ENCODE peak calls at places on chromosomes 3 and 15, in seven cellular contexts. One of them, this sample, is unnamed.

GRCh38 chr3:186757686-186758220 is 25.6 kb upstream of the EIF4A2 start:
- DNase-seq in CD4-positive, CD25-positive, alpha-beta regulatory T cell: no peak
- DNase-seq in GM23338: no peak
- DNase-seq in breast epithelium: no peak
- DNase-seq in aorta: no peak
- DNase-seq in NCI-H2171: no peak
- DNase-seq in esophagus squamous epithelium: no peak
- DNase-seq in this sample: no peak

GRCh38 chr3:49153349-49153912 is 12.7 kb downstream of the CCDC71 start:
- DNase-seq in CD4-positive, CD25-positive, alpha-beta regulatory T cell: no peak
- DNase-seq in GM23338: no peak
- DNase-seq in breast epithelium: no peak
- DNase-seq in aorta: no peak
- DNase-seq in NCI-H2171: no peak
- DNase-seq in esophagus squamous epithelium: no peak
- DNase-seq in this sample: no peak

GRCh38 chr3:113241292-113242033 is 30.1 kb downstream of the BOC start:
- DNase-seq in CD4-positive, CD25-positive, alpha-beta regulatory T cell: no peak
- DNase-seq in GM23338: peak; percentile 83
- DNase-seq in breast epithelium: no peak
- DNase-seq in aorta: no peak
- DNase-seq in NCI-H2171: no peak
- DNase-seq in esophagus squamous epithelium: no peak
- DNase-seq in this sample: no peak

GRCh38 chr3:149377408-149378111 is at the start of gene TM4SF1:
- DNase-seq in CD4-positive, CD25-positive, alpha-beta regulatory T cell: no peak
- DNase-seq in GM23338: peak; percentile 39
- DNase-seq in breast epithelium: peak; percentile 72
- DNase-seq in aorta: peak; percentile 85
- DNase-seq in NCI-H2171: no peak
- DNase-seq in esophagus squamous epithelium: no peak
- DNase-seq in this sample: no peak

GRCh38 chr3:115217678-115218451 is 70.8 kb upstream of the ZBTB20 start:
- DNase-seq in CD4-positive, CD25-positive, alpha-beta regulatory T cell: no peak
- DNase-seq in GM23338: peak; percentile 76
- DNase-seq in breast epithelium: no peak
- DNase-seq in aorta: no peak
- DNase-seq in NCI-H2171: peak; percentile 64
- DNase-seq in esophagus squamous epithelium: no peak
- DNase-seq in this sample: no peak

GRCh38 chr3:182404031-182404430 is 389.3 kb upstream of the ATP11B start:
- DNase-seq in CD4-positive, CD25-positive, alpha-beta regulatory T cell: no peak
- DNase-seq in GM23338: no peak
- DNase-seq in breast epithelium: no peak
- DNase-seq in aorta: no peak
- DNase-seq in NCI-H2171: no peak
- DNase-seq in esophagus squamous epithelium: no peak
- DNase-seq in this sample: no peak

GRCh38 chr15:80949756-80950155 is 39.9 kb downstream of the MESD start:
- DNase-seq in CD4-positive, CD25-positive, alpha-beta regulatory T cell: no peak
- DNase-seq in GM23338: no peak
- DNase-seq in breast epithelium: no peak
- DNase-seq in aorta: no peak
- DNase-seq in NCI-H2171: no peak
- DNase-seq in esophagus squamous epithelium: no peak
- DNase-seq in this sample: no peak

GRCh38 chr15:27449041-27449440 is 478.1 kb downstream of the GABRG3 start:
- DNase-seq in CD4-positive, CD25-positive, alpha-beta regulatory T cell: no peak
- DNase-seq in GM23338: peak; percentile 9
- DNase-seq in breast epithelium: no peak
- DNase-seq in aorta: no peak
- DNase-seq in NCI-H2171: no peak
- DNase-seq in esophagus squamous epithelium: no peak
- DNase-seq in this sample: no peak

GRCh38 chr3:52091566-52092290 is 35.4 kb upstream of the DUSP7 start:
- DNase-seq in CD4-positive, CD25-positive, alpha-beta regulatory T cell: no peak
- DNase-seq in GM23338: no peak
- DNase-seq in breast epithelium: no peak
- DNase-seq in aorta: peak; percentile 84
- DNase-seq in NCI-H2171: no peak
- DNase-seq in esophagus squamous epithelium: no peak
- DNase-seq in this sample: no peak

GRCh38 chr15:71276355-71276665 is 161.0 kb downstream of the THSD4 start:
- DNase-seq in CD4-positive, CD25-positive, alpha-beta regulatory T cell: no peak
- DNase-seq in GM23338: no peak
- DNase-seq in breast epithelium: no peak
- DNase-seq in aorta: no peak
- DNase-seq in NCI-H2171: no peak
- DNase-seq in esophagus squamous epithelium: no peak
- DNase-seq in this sample: no peak

GRCh38 chr3:150293401-150294001 is 114.6 kb upstream of the TSC22D2 start:
- DNase-seq in CD4-positive, CD25-positive, alpha-beta regulatory T cell: no peak
- DNase-seq in GM23338: no peak
- DNase-seq in breast epithelium: no peak
- DNase-seq in aorta: no peak
- DNase-seq in NCI-H2171: no peak
- DNase-seq in esophagus squamous epithelium: no peak
- DNase-seq in this sample: no peak

GRCh38 chr15:81274255-81274654 is 49.7 kb downstream of the STARD5 start:
- DNase-seq in CD4-positive, CD25-positive, alpha-beta regulatory T cell: no peak
- DNase-seq in GM23338: no peak
- DNase-seq in breast epithelium: no peak
- DNase-seq in aorta: no peak
- DNase-seq in NCI-H2171: no peak
- DNase-seq in esophagus squamous epithelium: no peak
- DNase-seq in this sample: no peak

GRCh38 chr3:124995460-124995994 is 60.3 kb downstream of the HEG1 start:
- DNase-seq in CD4-positive, CD25-positive, alpha-beta regulatory T cell: peak; percentile 13
- DNase-seq in GM23338: peak; percentile 86
- DNase-seq in breast epithelium: no peak
- DNase-seq in aorta: no peak
- DNase-seq in NCI-H2171: no peak
- DNase-seq in esophagus squamous epithelium: no peak
- DNase-seq in this sample: no peak

GRCh38 chr15:35697549-35698299 is 151.8 kb upstream of the DPH6 start:
- DNase-seq in CD4-positive, CD25-positive, alpha-beta regulatory T cell: no peak
- DNase-seq in GM23338: peak; percentile 45
- DNase-seq in breast epithelium: no peak
- DNase-seq in aorta: no peak
- DNase-seq in NCI-H2171: no peak
- DNase-seq in esophagus squamous epithelium: no peak
- DNase-seq in this sample: no peak

GRCh38 chr3:161884830-161885229 is 388.2 kb downstream of the OTOL1 start:
- DNase-seq in CD4-positive, CD25-positive, alpha-beta regulatory T cell: no peak
- DNase-seq in GM23338: no peak
- DNase-seq in breast epithelium: no peak
- DNase-seq in aorta: no peak
- DNase-seq in NCI-H2171: no peak
- DNase-seq in esophagus squamous epithelium: no peak
- DNase-seq in this sample: no peak

GRCh38 chr15:55349282-55349681 is 30.3 kb downstream of the PIGB start:
- DNase-seq in CD4-positive, CD25-positive, alpha-beta regulatory T cell: no peak
- DNase-seq in GM23338: no peak
- DNase-seq in breast epithelium: no peak
- DNase-seq in aorta: no peak
- DNase-seq in NCI-H2171: no peak
- DNase-seq in esophagus squamous epithelium: no peak
- DNase-seq in this sample: no peak

GRCh38 chr3:35772364-35773009 is 133.2 kb downstream of the ARPP21 start:
- DNase-seq in CD4-positive, CD25-positive, alpha-beta regulatory T cell: no peak
- DNase-seq in GM23338: no peak
- DNase-seq in breast epithelium: no peak
- DNase-seq in aorta: no peak
- DNase-seq in NCI-H2171: peak; percentile 4
- DNase-seq in esophagus squamous epithelium: no peak
- DNase-seq in this sample: no peak

GRCh38 chr3:64900916-64901903 is 213.4 kb upstream of the ADAMTS9 start:
- DNase-seq in CD4-positive, CD25-positive, alpha-beta regulatory T cell: no peak
- DNase-seq in GM23338: peak; percentile 12
- DNase-seq in breast epithelium: no peak
- DNase-seq in aorta: no peak
- DNase-seq in NCI-H2171: no peak
- DNase-seq in esophagus squamous epithelium: no peak
- DNase-seq in this sample: no peak

GRCh38 chr3:29532473-29532872 is 251.6 kb downstream of the RBMS3 start:
- DNase-seq in CD4-positive, CD25-positive, alpha-beta regulatory T cell: no peak
- DNase-seq in GM23338: no peak
- DNase-seq in breast epithelium: no peak
- DNase-seq in aorta: no peak
- DNase-seq in NCI-H2171: no peak
- DNase-seq in esophagus squamous epithelium: no peak
- DNase-seq in this sample: no peak

GRCh38 chr3:185371683-185372082 is 8.7 kb downstream of the MAP3K13 start:
- DNase-seq in CD4-positive, CD25-positive, alpha-beta regulatory T cell: no peak
- DNase-seq in GM23338: no peak
- DNase-seq in breast epithelium: no peak
- DNase-seq in aorta: no peak
- DNase-seq in NCI-H2171: peak; percentile 44
- DNase-seq in esophagus squamous epithelium: no peak
- DNase-seq in this sample: no peak

GRCh38 chr3:134567605-134568004 is 81.7 kb downstream of the CEP63 start:
- DNase-seq in CD4-positive, CD25-positive, alpha-beta regulatory T cell: no peak
- DNase-seq in GM23338: no peak
- DNase-seq in breast epithelium: no peak
- DNase-seq in aorta: no peak
- DNase-seq in NCI-H2171: no peak
- DNase-seq in esophagus squamous epithelium: no peak
- DNase-seq in this sample: no peak

GRCh38 chr15:70035719-70036077 is 62.0 kb downstream of the TLE3 start:
- DNase-seq in CD4-positive, CD25-positive, alpha-beta regulatory T cell: no peak
- DNase-seq in GM23338: no peak
- DNase-seq in breast epithelium: peak; percentile 19
- DNase-seq in aorta: no peak
- DNase-seq in NCI-H2171: no peak
- DNase-seq in esophagus squamous epithelium: no peak
- DNase-seq in this sample: no peak

GRCh38 chr3:194869482-194870169 is 183.9 kb downstream of the FAM43A start:
- DNase-seq in CD4-positive, CD25-positive, alpha-beta regulatory T cell: no peak
- DNase-seq in GM23338: no peak
- DNase-seq in breast epithelium: no peak
- DNase-seq in aorta: peak; percentile 35
- DNase-seq in NCI-H2171: no peak
- DNase-seq in esophagus squamous epithelium: no peak
- DNase-seq in this sample: no peak

GRCh38 chr3:106518516-106518915 is 649.7 kb upstream of the CBLB start:
- DNase-seq in CD4-positive, CD25-positive, alpha-beta regulatory T cell: no peak
- DNase-seq in GM23338: no peak
- DNase-seq in breast epithelium: no peak
- DNase-seq in aorta: no peak
- DNase-seq in NCI-H2171: no peak
- DNase-seq in esophagus squamous epithelium: no peak
- DNase-seq in this sample: no peak

GRCh38 chr3:120160050-120160449 is 65.8 kb upstream of the GSK3B start:
- DNase-seq in CD4-positive, CD25-positive, alpha-beta regulatory T cell: no peak
- DNase-seq in GM23338: peak; percentile 30
- DNase-seq in breast epithelium: peak; percentile 67
- DNase-seq in aorta: no peak
- DNase-seq in NCI-H2171: no peak
- DNase-seq in esophagus squamous epithelium: peak; percentile 4
- DNase-seq in this sample: peak; percentile 86

GRCh38 chr15:67013696-67014095 is 51.7 kb upstream of the SMAD3 start:
- DNase-seq in CD4-positive, CD25-positive, alpha-beta regulatory T cell: no peak
- DNase-seq in GM23338: peak; percentile 87
- DNase-seq in breast epithelium: no peak
- DNase-seq in aorta: no peak
- DNase-seq in NCI-H2171: peak; percentile 72
- DNase-seq in esophagus squamous epithelium: no peak
- DNase-seq in this sample: peak; percentile 56

GRCh38 chr3:51931756-51932155 is 9.9 kb downstream of the RRP9 start:
- DNase-seq in CD4-positive, CD25-positive, alpha-beta regulatory T cell: no peak
- DNase-seq in GM23338: no peak
- DNase-seq in breast epithelium: no peak
- DNase-seq in aorta: peak; percentile 42
- DNase-seq in NCI-H2171: no peak
- DNase-seq in esophagus squamous epithelium: no peak
- DNase-seq in this sample: no peak

GRCh38 chr3:126781889-126782491 is 78.0 kb downstream of the CHCHD6 start:
- DNase-seq in CD4-positive, CD25-positive, alpha-beta regulatory T cell: no peak
- DNase-seq in GM23338: no peak
- DNase-seq in breast epithelium: no peak
- DNase-seq in aorta: no peak
- DNase-seq in NCI-H2171: no peak
- DNase-seq in esophagus squamous epithelium: no peak
- DNase-seq in this sample: no peak

GRCh38 chr3:102715030-102715697 is 280.3 kb downstream of the ZPLD1 start:
- DNase-seq in CD4-positive, CD25-positive, alpha-beta regulatory T cell: no peak
- DNase-seq in GM23338: no peak
- DNase-seq in breast epithelium: no peak
- DNase-seq in aorta: no peak
- DNase-seq in NCI-H2171: no peak
- DNase-seq in esophagus squamous epithelium: no peak
- DNase-seq in this sample: no peak

GRCh38 chr15:76150508-76150907 is 90.7 kb downstream of the TMEM266 start:
- DNase-seq in CD4-positive, CD25-positive, alpha-beta regulatory T cell: no peak
- DNase-seq in GM23338: no peak
- DNase-seq in breast epithelium: no peak
- DNase-seq in aorta: no peak
- DNase-seq in NCI-H2171: no peak
- DNase-seq in esophagus squamous epithelium: no peak
- DNase-seq in this sample: no peak

GRCh38 chr3:24923565-24923964 is 428.9 kb upstream of the THRB start:
- DNase-seq in CD4-positive, CD25-positive, alpha-beta regulatory T cell: no peak
- DNase-seq in GM23338: no peak
- DNase-seq in breast epithelium: no peak
- DNase-seq in aorta: no peak
- DNase-seq in NCI-H2171: no peak
- DNase-seq in esophagus squamous epithelium: no peak
- DNase-seq in this sample: no peak

GRCh38 chr15:76863123-76863522 is 42.0 kb downstream of the SCAPER start:
- DNase-seq in CD4-positive, CD25-positive, alpha-beta regulatory T cell: no peak
- DNase-seq in GM23338: no peak
- DNase-seq in breast epithelium: no peak
- DNase-seq in aorta: no peak
- DNase-seq in NCI-H2171: no peak
- DNase-seq in esophagus squamous epithelium: no peak
- DNase-seq in this sample: no peak

GRCh38 chr3:132253262-132253878 is 63.8 kb upstream of the ACP3 start:
- DNase-seq in CD4-positive, CD25-positive, alpha-beta regulatory T cell: no peak
- DNase-seq in GM23338: peak; percentile 83
- DNase-seq in breast epithelium: no peak
- DNase-seq in aorta: no peak
- DNase-seq in NCI-H2171: peak; percentile 34
- DNase-seq in esophagus squamous epithelium: no peak
- DNase-seq in this sample: no peak

GRCh38 chr15:100168787-100169186 is 173.0 kb downstream of the ADAMTS17 start:
- DNase-seq in CD4-positive, CD25-positive, alpha-beta regulatory T cell: no peak
- DNase-seq in GM23338: no peak
- DNase-seq in breast epithelium: no peak
- DNase-seq in aorta: no peak
- DNase-seq in NCI-H2171: no peak
- DNase-seq in esophagus squamous epithelium: no peak
- DNase-seq in this sample: no peak

GRCh38 chr15:62896969-62897486 is 145.5 kb upstream of the TPM1 start:
- DNase-seq in CD4-positive, CD25-positive, alpha-beta regulatory T cell: no peak
- DNase-seq in GM23338: no peak
- DNase-seq in breast epithelium: peak; percentile 96
- DNase-seq in aorta: peak; percentile 96
- DNase-seq in NCI-H2171: no peak
- DNase-seq in esophagus squamous epithelium: peak; percentile 7
- DNase-seq in this sample: peak; percentile 86

GRCh38 chr3:107452436-107452835 is 70.3 kb upstream of the BBX start:
- DNase-seq in CD4-positive, CD25-positive, alpha-beta regulatory T cell: no peak
- DNase-seq in GM23338: no peak
- DNase-seq in breast epithelium: no peak
- DNase-seq in aorta: no peak
- DNase-seq in NCI-H2171: no peak
- DNase-seq in esophagus squamous epithelium: no peak
- DNase-seq in this sample: no peak

This sample was measured in upper lobe of left lung.